ENCODE peak calls at places on chromosomes 3 and 15, in four cellular contexts. I is suprapubic skin, T is sigmoid colon, X is heart left ventricle. F is an unnamed sample. For H3K36me3, the result is how much of the 10 kb centered on the place peaks cover.

GRCh38 chr15:93173369-93173768 is 84.4 kb upstream of the RGMA start:
- DNase-seq in X (no peak), I (no peak), T (no peak), F (no peak)

GRCh38 chr3:141303481-141304223 is 64.7 kb upstream of the ZBTB38 start:
- DNase-seq in X (peak), I (no peak), T (no peak), F (peak)

GRCh38 chr15:53802672-53803071 is 43.2 kb upstream of the WDR72 start:
- DNase-seq in I (no peak), X (no peak), T (no peak), F (no peak)

GRCh38 chr3:136856665-136857064 is 5.3 kb upstream of the NCK1 start:
- DNase-seq in X (no peak), I (no peak), T (no peak), F (no peak)

GRCh38 chr15:28935316-28935715 is 49.5 kb downstream of the APBA2 start:
- DNase-seq in T (peak), X (no peak), I (no peak), F (no peak)

GRCh38 chr3:117735481-117736101 is 1026.0 kb downstream of the TUSC7 start:
- DNase-seq in X (no peak), T (no peak), I (no peak), F (no peak)

GRCh38 chr3:82055792-82056191 is 294.3 kb upstream of the GBE1 start:
- DNase-seq in I (no peak), T (no peak), X (no peak), F (no peak)

GRCh38 chr15:83565133-83565532 is 88.8 kb upstream of the ADAMTSL3 start:
- DNase-seq in I (no peak), T (no peak), X (no peak), F (no peak)

GRCh38 chr3:188197388-188197847 is 43.5 kb downstream of the LPP start:
- DNase-seq in X (peak), I (peak), T (no peak), F (no peak)

GRCh38 chr3:25433868-25434267 is 5.8 kb downstream of the RARB start:
- DNase-seq in T (no peak), I (no peak), X (peak), F (no peak)

GRCh38 chr3:67940200-67940952 is 286.0 kb upstream of the SUCLG2 start:
- DNase-seq in X (no peak), I (no peak), T (no peak), F (peak)

GRCh38 chr3:69250014-69250413 is 127.6 kb upstream of the LMOD3 start:
- DNase-seq in I (no peak), X (no peak), T (no peak), F (peak)

GRCh38 chr3:128174645-128175590 is 21.6 kb downstream of the EEFSEC start:
- DNase-seq in I (no peak), T (no peak), X (no peak), F (no peak)

GRCh38 chr3:126340596-126340942 is 16.6 kb downstream of the KLF15 start:
- DNase-seq in X (no peak), T (peak), I (peak), F (no peak)

GRCh38 chr3:23385327-23385726 is 182.2 kb downstream of the UBE2E2 start:
- DNase-seq in X (no peak), I (no peak), T (no peak), F (no peak)

GRCh38 chr15:97909291-97909891 is 51.1 kb upstream of the ARRDC4 start:
- DNase-seq in X (peak), I (no peak), T (peak), F (peak)

GRCh38 chr3:142595581-142595950 is 627 bp upstream of the PLS1 start:
- DNase-seq in X (no peak), I (no peak), T (no peak), F (peak)

GRCh38 chr3:29757054-29757777 is 476.3 kb downstream of the RBMS3 start:
- DNase-seq in I (no peak), X (peak), T (no peak), F (peak)

GRCh38 chr15:35440265-35440664 is 105.7 kb downstream of the DPH6 start:
- DNase-seq in I (no peak), X (no peak), T (no peak), F (no peak)

GRCh38 chr3:55000546-55000945 is 72.7 kb upstream of the LRTM1 start:
- DNase-seq in X (no peak), T (no peak), I (no peak), F (peak)

GRCh38 chr3:195098741-195099525 is 172.0 kb downstream of the XXYLT1 start:
- DNase-seq in X (no peak), T (no peak), I (no peak), F (no peak)
- H3K36me3 ChIP-seq in X (under half), T (under half), I (under half), F (under half)

DNA sequence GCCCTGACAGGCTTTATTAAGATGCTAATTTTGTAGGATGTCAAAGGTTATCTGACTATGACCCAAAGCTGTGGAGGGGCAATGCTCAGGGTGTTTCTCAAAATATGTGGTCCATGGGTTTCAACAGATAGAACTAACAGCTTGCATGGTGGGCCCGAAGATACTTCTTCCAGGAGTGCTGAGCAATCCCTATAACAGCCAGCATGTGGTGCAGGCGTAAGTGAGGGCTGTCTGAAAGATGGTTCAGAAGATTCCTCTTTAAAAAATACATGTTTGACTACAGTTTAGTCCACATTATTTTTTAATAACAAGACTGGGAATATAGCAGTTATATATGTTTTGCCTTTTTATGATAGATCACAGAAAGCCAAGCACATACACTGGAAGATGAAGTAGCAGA is 7.6 kb downstream of the SCG3 start:
- DNase-seq in I (no peak), X (no peak), T (no peak), F (no peak)
- TF ChIP-seq CTCF in I (no peak), X (no peak), T (no peak), F (no peak)

GRCh38 chr15:58457466-58457965 is 25.7 kb downstream of the LIPC start:
- DNase-seq in X (no peak), T (no peak), I (no peak), F (no peak)
- H3K4me3 ChIP-seq in X (no peak), T (no peak), I (no peak), F (no peak)

DNA sequence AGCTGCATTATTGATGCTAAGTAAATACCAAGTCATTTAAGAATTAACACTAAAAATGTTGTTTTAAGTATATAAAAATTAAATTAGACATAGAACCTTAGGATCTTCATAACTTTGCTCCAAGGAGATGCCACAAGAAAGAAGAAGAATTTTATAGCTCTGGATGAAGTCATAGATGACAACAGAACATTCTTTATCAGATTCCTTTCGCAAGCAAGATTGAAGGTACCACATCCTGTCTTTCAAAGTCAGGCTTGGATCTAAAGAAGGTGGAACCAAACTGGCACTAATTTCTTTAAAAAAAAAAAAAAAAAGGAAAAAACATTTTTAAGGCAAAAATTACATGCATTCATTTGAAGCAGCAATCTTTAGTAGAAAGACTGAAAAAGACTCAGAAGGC is 62.5 kb downstream of the POLQ start:
- DNase-seq in X (no peak), I (no peak), T (no peak), F (no peak)
- H3K36me3 ChIP-seq in X (under half), I (under half), T (under half), F (under half)

DNA sequence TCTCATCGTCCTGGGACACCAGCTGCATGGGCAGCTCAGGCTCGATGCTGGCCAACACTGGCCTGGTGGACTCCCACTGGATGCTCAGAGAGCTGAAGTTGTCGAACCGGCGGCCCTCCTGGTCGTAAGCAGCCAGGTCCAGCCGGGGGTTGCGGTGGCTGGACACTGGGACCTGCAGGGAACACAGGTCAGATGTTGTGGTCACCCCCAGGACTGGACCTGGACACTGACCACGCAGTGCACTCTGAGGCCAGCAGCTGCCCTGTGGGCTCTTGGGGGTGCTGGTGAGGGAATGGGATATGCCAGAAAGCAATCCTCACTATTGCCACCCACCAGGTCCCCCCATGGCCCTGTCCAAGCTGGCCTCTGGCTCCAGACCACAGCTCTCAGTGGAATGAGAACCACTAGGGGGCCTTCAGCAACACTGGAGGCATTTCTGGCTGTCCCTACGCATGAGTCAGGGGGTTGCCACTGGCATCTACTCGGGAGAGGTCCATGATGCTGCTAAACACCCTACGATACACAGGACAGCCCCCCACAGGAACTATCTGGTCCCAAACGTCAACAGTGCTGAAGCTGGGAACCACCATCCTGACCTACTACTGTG is 66.1 kb downstream of the NUP210 start:
- DNase-seq in I (no peak), X (no peak), T (no peak), F (no peak)
- TF ChIP-seq CTCF in I (no peak), X (no peak), T (no peak), F (no peak)

DNA sequence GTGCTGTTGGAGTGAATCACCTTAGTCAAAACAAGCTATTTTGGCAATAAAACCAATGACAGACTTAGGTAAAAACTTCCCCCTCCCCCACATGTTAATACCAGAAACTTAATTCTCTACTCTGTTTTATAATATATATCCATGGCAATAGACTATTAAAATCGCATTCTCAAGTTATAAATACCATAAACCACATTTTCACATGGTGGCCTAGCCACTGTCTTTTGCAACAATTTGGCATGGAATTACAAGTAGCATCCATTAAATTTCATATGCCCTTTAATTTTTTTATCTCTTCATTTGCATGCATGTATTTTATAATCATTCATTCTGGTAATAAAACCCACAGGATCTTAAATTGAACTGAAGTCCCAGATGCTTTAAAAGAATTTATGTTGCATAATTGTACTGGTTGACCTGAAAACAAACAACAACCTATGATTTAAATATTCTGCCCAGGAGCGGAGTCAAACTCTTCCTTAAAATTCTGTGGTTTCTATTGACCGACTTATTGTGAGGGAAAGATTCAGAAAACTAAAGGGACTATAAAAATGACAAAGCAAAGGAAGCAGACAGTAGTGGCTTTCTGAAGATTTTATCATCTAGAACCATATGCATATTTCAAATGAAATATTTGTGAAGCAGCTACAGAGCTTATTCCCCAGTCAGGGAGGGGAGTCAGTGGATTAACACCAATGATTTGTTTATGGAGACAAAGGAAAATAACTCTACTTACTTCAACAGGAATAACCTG is 229.0 kb upstream of the TBL1XR1 start:
- DNase-seq in T (no peak), I (no peak), X (no peak), F (no peak)
- H3K4me3 ChIP-seq in T (no peak), I (no peak), X (no peak), F (no peak)

GRCh38 chr15:68228971-68229385 is 550 bp downstream of the CLN6 start:
- DNase-seq in I (peak), T (no peak), X (no peak), F (no peak)
- H3K36me3 ChIP-seq in I (under half), T (under half), X (under half), F (under half)

GRCh38 chr15:74053941-74054529 is 28.3 kb downstream of the GOLGA6A start:
- DNase-seq in I (peak), T (peak), X (peak), F (peak)
- TF ChIP-seq CTCF in I (no peak), T (peak), X (peak), F (peak)

DNA sequence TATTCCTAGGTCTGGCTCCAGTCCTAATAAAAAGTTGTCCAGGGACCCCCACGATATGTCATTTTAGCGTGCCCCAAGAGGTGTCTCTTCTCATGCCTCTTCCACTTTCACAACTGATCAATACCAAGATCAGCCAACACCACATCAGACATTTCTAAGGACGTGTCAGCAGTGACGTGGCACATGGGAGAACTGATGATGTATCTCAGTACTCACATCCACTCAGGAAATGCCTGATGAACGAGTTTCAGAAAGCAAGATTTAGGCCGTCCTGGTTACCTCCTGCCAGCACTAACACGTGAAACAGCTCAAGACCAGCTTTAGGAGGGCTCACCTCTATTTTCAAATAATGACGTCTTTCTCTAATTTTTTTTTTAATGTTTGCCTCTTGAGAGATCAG is 19.6 kb downstream of the VGLL4 start:
- DNase-seq in X (no peak), I (no peak), T (no peak), F (no peak)
- H3K4me3 ChIP-seq in X (no peak), I (no peak), T (no peak), F (no peak)

DNA sequence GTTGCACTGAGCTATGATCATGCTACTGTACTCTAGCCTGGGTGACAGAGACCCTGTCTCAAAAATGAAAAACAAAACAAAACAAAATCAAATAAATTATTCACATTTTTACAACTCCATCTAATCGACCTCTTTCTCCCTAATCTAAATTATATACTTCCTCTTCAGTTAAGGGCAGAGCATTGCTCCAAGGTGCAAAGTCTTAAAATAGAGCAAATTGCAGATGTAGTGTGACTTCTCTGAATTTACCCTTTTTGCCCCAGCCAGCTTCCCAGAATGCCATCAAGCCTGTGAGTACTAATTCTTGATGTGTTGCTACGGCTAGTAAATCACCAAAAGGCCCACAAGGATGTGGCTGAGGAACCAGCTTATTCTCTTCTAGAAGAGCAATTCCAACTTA is 53.3 kb upstream of the PPIB start:
- DNase-seq in X (no peak), I (no peak), T (no peak), F (no peak)
- H3K36me3 ChIP-seq in X (under half), I (under half), T (under half), F (under half)

F was measured in body of pancreas.